ENCODE peak calls at places on chromosomes 5 and 9, in eight cellular contexts. R, K, G, Q, X, S, F and B are unnamed samples.

GRCh38 chr5:68533571-68534051 is 318.1 kb downstream of the PIK3R1 start:
- DNase-seq in Q (no peak), F (no peak), R (peak), K (no peak), X (no peak), G (no peak), S (no peak), B (no peak)

GRCh38 chr5:125480901-125481300 is 734.5 kb upstream of the ZNF608 start:
- DNase-seq in F (no peak), R (peak), X (no peak), Q (no peak), K (no peak), S (no peak), G (no peak), B (no peak)

GRCh38 chr9:112168197-112168596 is 6.9 kb downstream of the SUSD1 start:
- DNase-seq in R (no peak), X (no peak), Q (no peak), G (no peak), F (no peak), K (no peak), S (no peak), B (no peak)

GRCh38 chr9:68951879-68952659 is 61.8 kb downstream of the PRKACG start:
- DNase-seq in K (no peak), X (no peak), R (no peak), F (no peak), Q (no peak), S (no peak), G (no peak), B (no peak)

GRCh38 chr9:110142253-110142652 is 65.7 kb downstream of the C9orf152 start:
- DNase-seq in F (no peak), S (no peak), X (no peak), R (no peak), G (no peak), K (no peak), Q (no peak), B (no peak)

GRCh38 chr5:173089581-173089980 is 33.4 kb downstream of the CREBRF start:
- DNase-seq in Q (no peak), G (no peak), S (no peak), X (no peak), F (no peak), R (no peak), K (no peak), B (no peak)

GRCh38 chr5:157816682-157817268 is 42.2 kb downstream of the CLINT1 start:
- DNase-seq in F (no peak), K (no peak), R (no peak), S (no peak), X (no peak), G (no peak), Q (no peak), B (peak)

GRCh38 chr9:1514733-1515363 is 464.7 kb downstream of the DMRT2 start:
- DNase-seq in F (no peak), G (no peak), R (no peak), X (no peak), K (no peak), Q (no peak), S (no peak), B (no peak)

GRCh38 chr5:115455241-115455640 is 89.3 kb downstream of the FEM1C start:
- DNase-seq in F (no peak), K (no peak), S (no peak), Q (no peak), X (no peak), R (no peak), G (no peak), B (peak)

GRCh38 chr5:65247594-65247993 is 234.1 kb downstream of the ADAMTS6 start:
- DNase-seq in K (no peak), S (no peak), Q (no peak), F (no peak), R (no peak), X (no peak), G (no peak), B (no peak)

GRCh38 chr9:14215614-14216013 is 98.3 kb downstream of the NFIB start:
- DNase-seq in F (no peak), Q (no peak), X (no peak), G (no peak), S (no peak), K (no peak), R (no peak), B (peak)

GRCh38 chr9:126410229-126410628 is 83.6 kb downstream of the MVB12B start:
- DNase-seq in R (no peak), S (no peak), G (no peak), X (no peak), K (no peak), F (no peak), Q (no peak), B (no peak)

GRCh38 chr5:34044950-34045525 is 2.0 kb upstream of the C1QTNF3 start:
- DNase-seq in R (no peak), Q (no peak), S (no peak), K (no peak), G (no peak), F (no peak), X (no peak), B (no peak)

GRCh38 chr9:113590991-113591898 is 127.7 kb downstream of the RGS3 start:
- DNase-seq in R (peak), K (peak), S (peak), G (peak), F (peak), X (no peak), Q (no peak), B (peak)

GRCh38 chr9:75658301-75658919 is 232.1 kb upstream of the PCSK5 start:
- DNase-seq in R (no peak), F (no peak), K (no peak), S (no peak), Q (no peak), G (no peak), X (no peak), B (peak)

GRCh38 chr5:118723021-118723338 is 265.4 kb downstream of the DTWD2 start:
- DNase-seq in S (no peak), F (no peak), G (no peak), K (no peak), Q (no peak), X (peak), R (no peak), B (no peak)

GRCh38 chr5:32115985-32116384 is 58.1 kb downstream of the GOLPH3 start:
- DNase-seq in R (no peak), K (peak), Q (no peak), X (no peak), F (no peak), S (peak), G (no peak), B (no peak)

GRCh38 chr9:112072721-112073553 is 102.2 kb downstream of the SUSD1 start:
- DNase-seq in Q (no peak), X (no peak), G (no peak), F (no peak), R (no peak), K (no peak), S (peak), B (peak)

GRCh38 chr9:15132107-15132506 is 174.9 kb downstream of the TTC39B start:
- DNase-seq in S (no peak), K (no peak), R (no peak), F (no peak), Q (no peak), X (no peak), G (no peak), B (no peak)

GRCh38 chr9:78234810-78235209 is 1.1 kb upstream of the CEP78 start:
- DNase-seq in R (no peak), K (no peak), Q (no peak), S (no peak), X (no peak), G (no peak), F (no peak), B (peak)

DNA sequence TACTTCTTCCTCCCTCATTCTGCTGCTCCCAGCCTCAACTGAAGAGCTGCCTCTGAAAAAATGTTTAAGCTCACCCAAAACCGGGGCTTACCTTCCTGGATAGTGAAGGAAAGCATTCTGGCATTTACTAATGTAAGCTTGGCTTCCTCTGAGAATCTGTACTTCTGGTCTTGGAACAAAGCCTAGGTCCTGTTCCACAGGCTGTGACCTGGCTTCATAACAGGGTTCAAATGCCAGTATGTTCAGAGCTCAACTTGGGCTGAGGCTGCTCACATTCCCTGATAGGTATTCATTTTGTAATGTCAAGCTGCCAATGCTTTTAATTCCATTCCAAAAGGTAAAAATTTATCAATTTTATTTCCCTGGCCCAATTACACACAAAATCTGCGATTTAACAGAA is 411.7 kb upstream of the KCNN2 start:
- DNase-seq in Q (no peak), K (no peak), S (no peak), G (no peak), R (no peak), F (no peak), X (no peak), B (no peak)
- TF ChIP-seq RAD21 in Q (no peak), K (no peak), S (no peak), G (no peak), R (no peak), F (no peak), X (no peak), B (no peak)

DNA sequence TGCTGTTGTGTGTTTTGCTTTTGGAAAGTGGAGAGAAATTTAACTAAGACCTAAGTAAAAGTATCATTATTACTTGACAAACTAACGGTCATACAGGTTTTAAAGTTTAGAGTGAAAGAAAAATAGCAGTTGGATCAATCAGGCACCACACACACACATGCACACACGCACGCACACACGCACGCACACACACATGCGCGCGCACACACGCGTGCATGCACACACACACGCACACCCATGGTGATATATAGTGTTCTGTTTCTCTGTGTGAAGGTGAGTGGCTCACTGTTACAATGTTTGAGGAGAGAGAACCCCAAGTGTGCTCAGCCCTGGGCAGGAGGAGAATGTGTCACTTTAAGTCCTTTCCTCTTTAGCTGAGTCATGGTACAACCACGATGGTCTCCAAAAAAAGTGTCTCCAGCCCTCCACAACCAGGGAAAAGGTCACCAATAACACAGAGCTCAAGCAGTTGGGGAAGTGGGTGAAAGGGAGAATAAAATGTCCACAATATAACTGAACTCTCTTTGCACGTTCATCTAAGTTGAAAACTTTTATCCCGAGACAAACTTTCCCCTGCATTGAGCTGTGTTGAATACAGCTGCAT is 3.2 kb downstream of the ZNF366 start:
- DNase-seq in F (no peak), S (peak), Q (no peak), K (peak), G (no peak), R (no peak), X (no peak), B (peak)
- TF ChIP-seq RAD21 in F (no peak), S (peak), Q (no peak), K (no peak), G (no peak), R (no peak), X (no peak), B (no peak)

GRCh38 chr5:155147222-155147621 is 133.7 kb downstream of the KIF4B start:
- DNase-seq in X (no peak), R (peak), Q (no peak), F (no peak), S (peak), K (no peak), G (no peak), B (no peak)
- TF ChIP-seq RAD21 in X (no peak), R (peak), Q (peak), F (no peak), S (peak), K (peak), G (no peak), B (peak)

GRCh38 chr5:531749-532315 is 7.6 kb upstream of the SLC9A3 start:
- DNase-seq in R (no peak), Q (no peak), X (no peak), K (no peak), S (no peak), G (no peak), F (no peak), B (no peak)

GRCh38 chr5:532521-533242 is 8.4 kb upstream of the SLC9A3 start:
- DNase-seq in X (no peak), S (no peak), K (no peak), R (no peak), G (no peak), Q (no peak), F (peak), B (no peak)

GRCh38 chr5:534006-534742 is 9.9 kb upstream of the SLC9A3 start:
- DNase-seq in K (no peak), R (no peak), X (no peak), S (no peak), Q (no peak), F (no peak), G (no peak), B (no peak)

GRCh38 chr5:534743-535671 is 10.8 kb upstream of the SLC9A3 start:
- DNase-seq in K (no peak), S (no peak), G (no peak), F (no peak), R (no peak), X (no peak), Q (no peak), B (no peak)

GRCh38 chr5:533243-534005 is 9.2 kb upstream of the SLC9A3 start:
- DNase-seq in F (no peak), K (no peak), R (no peak), X (no peak), S (no peak), Q (no peak), G (no peak), B (no peak)
- TF ChIP-seq RAD21 in F (no peak), K (no peak), R (no peak), X (no peak), S (no peak), Q (no peak), G (no peak), B (no peak)